ENCODE peak calls at places on chromosomes 4 and X, in five cellular contexts. One of them, this sample, is unnamed.

GRCh38 chrX:109952985-109953905 is 49.7 kb upstream of the TMEM164 start:
- DNase-seq in psoas muscle: no peak
- DNase-seq in mammary epithelial cell: no peak
- DNase-seq in kidney: no peak
- DNase-seq in CD4-positive, alpha-beta T cell: no peak
- DNase-seq in this sample: no peak

GRCh38 chr4:119715490-119716445 is 87.2 kb upstream of the PDE5A start:
- DNase-seq in psoas muscle: no peak
- DNase-seq in mammary epithelial cell: no peak
- DNase-seq in kidney: no peak
- DNase-seq in CD4-positive, alpha-beta T cell: no peak
- DNase-seq in this sample: no peak

GRCh38 chr4:99414401-99414800 is 20.7 kb downstream of the ADH7 start:
- DNase-seq in psoas muscle: no peak
- DNase-seq in mammary epithelial cell: no peak
- DNase-seq in kidney: no peak
- DNase-seq in CD4-positive, alpha-beta T cell: no peak
- DNase-seq in this sample: no peak

GRCh38 chr4:151517896-151518295 is 108.9 kb downstream of the FHIP1A start:
- DNase-seq in psoas muscle: no peak
- DNase-seq in mammary epithelial cell: peak
- DNase-seq in kidney: no peak
- DNase-seq in CD4-positive, alpha-beta T cell: no peak
- DNase-seq in this sample: no peak

GRCh38 chr4:1933700-1934099 is 62.5 kb downstream of the NSD2 start:
- DNase-seq in psoas muscle: no peak
- DNase-seq in mammary epithelial cell: no peak
- DNase-seq in kidney: no peak
- DNase-seq in CD4-positive, alpha-beta T cell: no peak
- DNase-seq in this sample: no peak

GRCh38 chr4:85747871-85748491 is 273.0 kb downstream of the ARHGAP24 start:
- DNase-seq in psoas muscle: no peak
- DNase-seq in mammary epithelial cell: peak
- DNase-seq in kidney: no peak
- DNase-seq in CD4-positive, alpha-beta T cell: no peak
- DNase-seq in this sample: peak

GRCh38 chr4:26985836-26986235 is 125.2 kb downstream of the STIM2 start:
- DNase-seq in psoas muscle: no peak
- DNase-seq in mammary epithelial cell: no peak
- DNase-seq in kidney: no peak
- DNase-seq in CD4-positive, alpha-beta T cell: peak
- DNase-seq in this sample: no peak

GRCh38 chr4:76212851-76213414 is 691 bp downstream of the SCARB2 start:
- DNase-seq in psoas muscle: no peak
- DNase-seq in mammary epithelial cell: peak
- DNase-seq in kidney: no peak
- DNase-seq in CD4-positive, alpha-beta T cell: peak
- DNase-seq in this sample: no peak

GRCh38 chrX:149825424-149825823 is 43.7 kb downstream of the MAGEA9 start:
- DNase-seq in psoas muscle: no peak
- DNase-seq in mammary epithelial cell: no peak
- DNase-seq in kidney: no peak
- DNase-seq in CD4-positive, alpha-beta T cell: peak
- DNase-seq in this sample: no peak

GRCh38 chr4:72564184-72564583 is 4.8 kb downstream of the ADAMTS3 start:
- DNase-seq in psoas muscle: no peak
- DNase-seq in mammary epithelial cell: peak
- DNase-seq in kidney: no peak
- DNase-seq in CD4-positive, alpha-beta T cell: no peak
- DNase-seq in this sample: peak

GRCh38 chr4:119666653-119667091 is 38.1 kb upstream of the PDE5A start:
- DNase-seq in psoas muscle: no peak
- DNase-seq in mammary epithelial cell: no peak
- DNase-seq in kidney: no peak
- DNase-seq in CD4-positive, alpha-beta T cell: no peak
- DNase-seq in this sample: no peak

GRCh38 chrX:6095469-6095868 is 133.2 kb downstream of the NLGN4X start:
- DNase-seq in psoas muscle: no peak
- DNase-seq in mammary epithelial cell: no peak
- DNase-seq in kidney: no peak
- DNase-seq in CD4-positive, alpha-beta T cell: no peak
- DNase-seq in this sample: no peak
- TF ChIP-seq CTCF in psoas muscle: no peak
- TF ChIP-seq CTCF in mammary epithelial cell: peak
- TF ChIP-seq CTCF in kidney: no peak
- TF ChIP-seq CTCF in CD4-positive, alpha-beta T cell: no peak
- TF ChIP-seq CTCF in this sample: no peak

DNA sequence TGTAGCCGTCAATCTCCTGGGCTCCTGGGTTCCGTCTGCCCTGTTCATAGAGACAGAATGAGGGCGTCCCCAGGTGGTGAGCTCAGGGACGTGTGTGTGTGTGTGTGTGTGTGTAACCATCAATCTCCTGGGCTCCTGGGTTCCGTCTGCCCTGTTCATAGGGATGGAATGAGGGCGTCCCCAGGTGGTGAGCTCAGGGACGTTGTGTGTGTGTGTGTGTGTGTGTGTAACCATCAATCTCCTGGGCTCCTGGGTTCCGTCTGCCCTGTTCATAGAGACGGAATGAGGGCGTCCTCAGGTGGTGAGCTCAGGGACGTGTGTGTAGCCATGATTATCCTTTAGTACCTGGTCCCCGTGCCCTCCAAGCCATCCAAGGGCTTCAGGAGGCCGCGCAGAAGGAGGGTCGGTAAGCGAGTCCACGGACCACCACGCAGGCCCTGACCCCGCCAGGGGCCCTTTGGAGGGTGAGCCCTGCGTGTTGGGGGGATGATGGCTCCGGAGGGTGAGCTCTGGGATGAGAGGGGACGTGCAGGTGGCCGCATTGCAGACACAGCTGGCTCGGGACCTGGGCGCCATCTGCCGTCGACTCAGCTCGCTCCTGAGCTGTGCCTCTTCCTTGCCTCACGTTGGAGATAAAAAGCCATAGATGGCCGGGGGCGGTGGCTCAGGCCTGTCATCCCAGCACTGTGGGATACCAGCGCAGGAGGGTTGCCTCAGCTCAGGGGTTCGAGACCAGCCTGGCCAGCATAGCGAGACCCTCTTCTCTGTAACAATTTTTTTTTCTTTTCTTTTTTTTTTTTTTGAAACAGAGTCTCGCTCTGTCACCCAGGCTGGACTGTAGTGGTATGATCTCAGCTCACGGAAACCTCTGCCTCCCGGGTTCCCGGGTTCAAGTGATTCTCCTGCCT is 5.4 kb upstream of the GTPBP6 start:
- DNase-seq in psoas muscle: peak
- DNase-seq in mammary epithelial cell: peak
- DNase-seq in kidney: peak
- DNase-seq in CD4-positive, alpha-beta T cell: no peak
- DNase-seq in this sample: peak
- TF ChIP-seq CTCF in psoas muscle: no peak
- TF ChIP-seq CTCF in mammary epithelial cell: peak
- TF ChIP-seq CTCF in kidney: no peak
- TF ChIP-seq CTCF in CD4-positive, alpha-beta T cell: peak
- TF ChIP-seq CTCF in this sample: peak

GRCh38 chr4:58514299-58514698 is 1404.1 kb upstream of the IGFBP7 start:
- DNase-seq in psoas muscle: no peak
- DNase-seq in mammary epithelial cell: no peak
- DNase-seq in kidney: no peak
- DNase-seq in CD4-positive, alpha-beta T cell: no peak
- DNase-seq in this sample: no peak
- TF ChIP-seq CTCF in psoas muscle: no peak
- TF ChIP-seq CTCF in mammary epithelial cell: no peak
- TF ChIP-seq CTCF in kidney: no peak
- TF ChIP-seq CTCF in CD4-positive, alpha-beta T cell: no peak
- TF ChIP-seq CTCF in this sample: no peak

GRCh38 chr4:110510282-110510681 is 34.3 kb downstream of the ENPEP start:
- DNase-seq in psoas muscle: no peak
- DNase-seq in mammary epithelial cell: no peak
- DNase-seq in kidney: no peak
- DNase-seq in CD4-positive, alpha-beta T cell: no peak
- DNase-seq in this sample: no peak
- TF ChIP-seq CTCF in psoas muscle: no peak
- TF ChIP-seq CTCF in mammary epithelial cell: no peak
- TF ChIP-seq CTCF in kidney: no peak
- TF ChIP-seq CTCF in CD4-positive, alpha-beta T cell: no peak
- TF ChIP-seq CTCF in this sample: no peak

DNA sequence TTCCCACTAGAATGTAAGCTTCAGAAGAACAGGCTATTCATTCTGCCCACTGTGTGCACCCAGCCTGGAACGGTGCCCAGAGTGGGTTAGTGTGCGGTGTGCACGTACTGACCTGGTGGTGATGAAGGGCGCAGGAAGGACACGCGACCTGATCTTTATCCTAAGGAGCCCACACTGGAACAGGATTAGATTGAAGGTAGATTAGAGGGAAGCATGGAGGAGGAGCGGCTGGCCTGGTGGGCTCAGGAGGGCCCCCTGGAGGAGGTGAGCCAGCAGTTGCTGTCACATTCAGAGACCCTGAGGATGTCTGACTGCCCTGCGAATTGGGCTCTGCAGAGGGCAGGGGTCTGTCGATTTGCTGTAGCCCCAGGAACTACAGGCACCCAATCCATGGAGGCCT is 73.1 kb downstream of the HTRA3 start:
- DNase-seq in psoas muscle: no peak
- DNase-seq in mammary epithelial cell: no peak
- DNase-seq in kidney: no peak
- DNase-seq in CD4-positive, alpha-beta T cell: no peak
- DNase-seq in this sample: no peak
- TF ChIP-seq CTCF in psoas muscle: no peak
- TF ChIP-seq CTCF in mammary epithelial cell: no peak
- TF ChIP-seq CTCF in kidney: no peak
- TF ChIP-seq CTCF in CD4-positive, alpha-beta T cell: no peak
- TF ChIP-seq CTCF in this sample: no peak